ENCODE peak calls at places on chromosomes 6 and 20, in six cellular contexts. S is body of pancreas, Z is prostate gland, R is spleen, A is lower leg skin, H is GM12891. M is an unnamed sample.

GRCh38 chr20:45685896-45686295 is 15.9 kb upstream of the WFDC11 start:
- DNase-seq in S (no peak), H (no peak), R (no peak), A (no peak), Z (no peak), M (no peak)

GRCh38 chr20:41329435-41330342 is 10.9 kb upstream of the LPIN3 start:
- DNase-seq in H (no peak), S (no peak), A (peak; percentile 82), Z (peak; percentile 33), R (peak; percentile 90), M (peak; percentile 19)

GRCh38 chr6:79601020-79601609 is 30.0 kb upstream of the SH3BGRL2 start:
- DNase-seq in H (no peak), S (no peak), Z (peak; percentile 27), A (no peak), R (no peak), M (no peak)

GRCh38 chr20:59350330-59351147 is 50.1 kb downstream of the EDN3 start:
- DNase-seq in S (no peak), R (no peak), A (no peak), Z (no peak), H (no peak), M (no peak)

GRCh38 chr20:56987992-56988391 is 278.4 kb downstream of the BMP7 start:
- DNase-seq in Z (no peak), H (no peak), S (no peak), A (no peak), R (no peak), M (no peak)

GRCh38 chr6:34391711-34392496 is 565 bp downstream of the NUDT3 start:
- DNase-seq in R (peak; percentile 90), A (peak; percentile 19), H (peak; percentile 30), Z (peak; percentile 24), S (peak; percentile 52), M (peak; percentile 84)

GRCh38 chr6:12804967-12805645 is 88.5 kb downstream of the PHACTR1 start:
- DNase-seq in A (no peak), Z (no peak), S (no peak), R (no peak), H (no peak), M (no peak)

GRCh38 chr6:2447318-2447717 is 201.9 kb upstream of the GMDS start:
- DNase-seq in H (no peak), S (no peak), A (no peak), Z (no peak), R (no peak), M (no peak)

GRCh38 chr6:135087803-135088202 is 33.2 kb upstream of the HBS1L start:
- DNase-seq in A (no peak), R (no peak), Z (no peak), S (peak; percentile 38), H (no peak), M (peak; percentile 13)

GRCh38 chr20:25061103-25061799 is 3.3 kb upstream of the ACSS1 start:
- DNase-seq in S (peak; percentile 57), R (peak; percentile 43), H (no peak), A (no peak), Z (no peak), M (no peak)

GRCh38 chr20:63930971-63931553 is 25.2 kb downstream of the UCKL1 start:
- DNase-seq in H (no peak), S (no peak), R (no peak), A (no peak), Z (no peak), M (no peak)

GRCh38 chr6:41269716-41270115 is 16.8 kb downstream of the TREM1 start:
- DNase-seq in A (no peak), R (no peak), H (no peak), S (no peak), Z (no peak), M (no peak)

GRCh38 chr6:154579046-154579823 is 68.8 kb upstream of the CNKSR3 start:
- DNase-seq in A (no peak), S (no peak), H (no peak), R (no peak), Z (no peak), M (no peak)

GRCh38 chr6:31622678-31623077 is 2.2 kb downstream of the PRRC2A start:
- DNase-seq in H (no peak), A (peak; percentile 49), S (no peak), R (no peak), Z (peak; percentile 91), M (no peak)

GRCh38 chr20:64166712-64167615 is 2.7 kb downstream of the MYT1 start:
- DNase-seq in A (no peak), Z (no peak), S (no peak), R (no peak), H (no peak), M (no peak)

GRCh38 chr6:43173496-43174262 is 2.6 kb downstream of the SRF start:
- DNase-seq in R (no peak), H (no peak), S (no peak), A (no peak), Z (no peak), M (peak; percentile 55)

DNA sequence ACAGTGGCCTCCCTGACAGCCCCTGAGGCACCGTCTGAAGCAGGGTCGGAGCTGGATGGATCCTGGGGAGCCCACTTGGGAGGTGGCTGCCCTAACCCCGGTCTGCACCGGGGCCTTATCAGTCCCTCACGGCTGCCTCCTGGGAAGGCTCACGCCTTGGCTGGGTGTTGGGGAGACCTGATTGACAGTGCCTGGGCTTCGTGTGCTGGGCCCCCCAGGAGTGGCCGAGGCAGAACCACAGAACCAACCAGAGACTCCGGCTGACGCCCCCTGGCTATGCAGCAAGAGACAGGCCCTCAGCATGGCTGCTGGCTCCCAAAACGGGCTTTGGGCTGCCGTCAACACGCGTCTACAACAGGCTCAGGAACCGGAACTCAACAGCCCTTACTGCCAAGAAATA is 219.6 kb downstream of the TAF4 start:
- DNase-seq in R (peak; percentile 40), A (no peak), Z (no peak), S (no peak), H (no peak), M (no peak)
- TF ChIP-seq POLR2A in R (no peak), A (no peak), Z (no peak), S (no peak), H (no peak), M (no peak)

GRCh38 chr20:17957505-17958325 is 10.9 kb downstream of the SNX5 start:
- DNase-seq in Z (no peak), R (no peak), H (no peak), S (no peak), A (no peak), M (no peak)
- TF ChIP-seq POLR2A in Z (no peak), R (no peak), H (no peak), S (no peak), A (no peak), M (no peak)

DNA sequence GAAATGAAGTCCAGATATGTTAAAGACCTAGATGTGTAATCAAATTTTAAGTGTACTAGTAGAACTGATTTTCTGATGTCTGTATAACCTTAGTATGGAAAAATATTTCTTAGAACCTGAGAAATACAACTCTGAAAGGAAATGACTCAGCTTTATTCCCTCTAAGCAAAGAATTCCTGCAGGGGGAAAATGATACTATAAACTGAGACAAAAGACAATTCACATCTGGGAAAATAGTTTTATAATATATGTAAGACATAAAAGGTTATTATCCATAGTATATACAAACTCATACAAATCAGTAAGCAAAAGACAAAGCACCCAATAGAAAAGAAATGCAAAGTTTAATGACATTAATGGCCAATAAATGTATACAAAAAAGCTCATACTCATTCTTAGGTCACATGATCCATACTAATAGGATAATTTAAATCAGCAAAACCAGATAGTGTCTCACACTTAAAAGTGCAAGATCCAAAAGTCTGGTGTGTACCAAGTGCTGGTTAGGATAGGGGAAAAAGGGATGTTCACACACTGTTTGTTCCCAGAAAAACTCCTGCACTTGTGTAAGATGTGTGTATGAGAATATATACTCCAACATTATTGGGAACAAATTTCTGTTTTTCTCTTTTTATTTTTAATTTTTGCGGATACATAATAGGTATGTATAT is 22.6 kb downstream of the RNF217 start:
- DNase-seq in S (no peak), Z (no peak), H (no peak), R (no peak), A (no peak), M (no peak)
- TF ChIP-seq POLR2A in S (no peak), Z (no peak), H (no peak), R (no peak), A (no peak), M (no peak)

DNA sequence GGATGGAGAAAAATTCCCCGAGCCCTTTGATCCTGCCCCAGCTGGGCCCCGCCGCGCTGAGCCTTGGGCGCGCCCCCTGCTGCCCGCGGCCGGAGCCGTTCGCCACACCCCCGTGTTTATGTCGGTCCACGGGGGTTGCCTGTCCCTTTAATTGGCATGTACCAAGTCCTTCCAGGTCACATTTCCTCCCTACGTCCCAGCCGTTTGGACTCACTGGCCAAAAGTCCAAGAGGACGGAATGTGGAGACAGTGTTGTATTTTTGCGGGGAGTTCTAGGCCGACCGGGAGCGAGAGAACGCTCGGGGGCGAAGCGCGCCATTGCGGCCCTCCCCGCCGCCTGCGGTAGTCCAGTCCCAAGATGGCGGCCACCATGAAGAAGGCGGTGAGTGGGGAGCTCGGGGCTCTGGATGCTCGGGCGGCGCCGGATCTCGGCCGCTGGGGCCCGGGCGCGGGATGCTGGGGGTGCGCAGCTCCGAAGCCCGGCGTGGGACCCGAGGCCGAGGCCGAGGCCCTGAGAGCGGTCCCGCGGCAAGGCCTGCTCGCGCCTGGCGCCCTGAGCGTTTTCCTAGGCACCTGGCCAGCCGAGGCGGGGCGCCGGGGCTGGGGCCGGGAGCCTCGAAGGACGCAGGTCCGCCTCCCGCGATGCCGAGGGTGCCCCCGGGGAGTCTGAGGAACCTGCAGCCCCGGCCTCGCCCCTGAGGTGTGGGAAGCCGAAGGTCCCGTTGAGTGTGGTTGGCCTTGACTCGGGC is at the start of gene PFDN4:
- DNase-seq in R (peak; percentile 94), S (peak; percentile 83), A (peak; percentile 73), H (peak; percentile 82), Z (peak; percentile 76), M (peak; percentile 88)
- TF ChIP-seq POLR2A in R (no peak), S (no peak), A (no peak), H (peak; percentile 27), Z (peak; percentile 27), M (peak; percentile 63)

GRCh38 chr20:32277361-32278198 is at the start of gene KIF3B:
- DNase-seq in Z (peak; percentile 84), S (peak; percentile 88), R (peak; percentile 95), A (peak; percentile 83), H (peak; percentile 89), M (peak; percentile 71)
- TF ChIP-seq POLR2A in Z (peak; percentile 38), S (no peak), R (no peak), A (no peak), H (no peak), M (no peak)

M was measured in erythroblast.